ENCODE peak calls at places on chromosomes 13 and 19, in seven cellular contexts. One of them, this sample, is unnamed.

GRCh38 chr13:28710161-28710560 is 8.6 kb downstream of the SLC46A3 start:
- DNase-seq in endodermal cell: no peak
- DNase-seq in tibial nerve: no peak
- DNase-seq in Calu3: no peak
- DNase-seq in upper lobe of left lung: no peak
- DNase-seq in neural crest cell: no peak
- DNase-seq in fibroblast of mammary gland: no peak
- DNase-seq in this sample: no peak

GRCh38 chr13:37608750-37609339 is 10.3 kb upstream of the POSTN start:
- DNase-seq in fibroblast of mammary gland: peak; percentile 21
- DNase-seq in Calu3: no peak
- DNase-seq in endodermal cell: no peak
- DNase-seq in upper lobe of left lung: no peak
- DNase-seq in tibial nerve: no peak
- DNase-seq in neural crest cell: no peak
- DNase-seq in this sample: no peak

GRCh38 chr13:51501096-51501495 is 48.3 kb upstream of the INTS6 start:
- DNase-seq in endodermal cell: no peak
- DNase-seq in fibroblast of mammary gland: peak; percentile 52
- DNase-seq in Calu3: no peak
- DNase-seq in upper lobe of left lung: no peak
- DNase-seq in tibial nerve: no peak
- DNase-seq in neural crest cell: no peak
- DNase-seq in this sample: no peak

GRCh38 chr13:39506559-39507390 is 96.2 kb downstream of the LHFPL6 start:
- DNase-seq in endodermal cell: no peak
- DNase-seq in upper lobe of left lung: no peak
- DNase-seq in fibroblast of mammary gland: no peak
- DNase-seq in tibial nerve: no peak
- DNase-seq in Calu3: no peak
- DNase-seq in neural crest cell: no peak
- DNase-seq in this sample: peak; percentile 58

GRCh38 chr19:16185925-16186234 is 670 bp downstream of the FAM32A start:
- DNase-seq in fibroblast of mammary gland: no peak
- DNase-seq in neural crest cell: no peak
- DNase-seq in endodermal cell: no peak
- DNase-seq in upper lobe of left lung: no peak
- DNase-seq in tibial nerve: peak; percentile 29
- DNase-seq in Calu3: no peak
- DNase-seq in this sample: no peak

GRCh38 chr13:76707360-76707759 is 178.8 kb downstream of the KCTD12 start:
- DNase-seq in endodermal cell: no peak
- DNase-seq in tibial nerve: no peak
- DNase-seq in fibroblast of mammary gland: peak; percentile 72
- DNase-seq in neural crest cell: no peak
- DNase-seq in upper lobe of left lung: no peak
- DNase-seq in Calu3: no peak
- DNase-seq in this sample: peak; percentile 52

GRCh38 chr19:39405261-39405912 is 1.3 kb upstream of the ZFP36 start:
- DNase-seq in endodermal cell: no peak
- DNase-seq in Calu3: no peak
- DNase-seq in neural crest cell: no peak
- DNase-seq in fibroblast of mammary gland: no peak
- DNase-seq in tibial nerve: no peak
- DNase-seq in upper lobe of left lung: no peak
- DNase-seq in this sample: no peak

GRCh38 chr13:47726394-47726793 is 274.7 kb downstream of the SUCLA2 start:
- DNase-seq in neural crest cell: no peak
- DNase-seq in upper lobe of left lung: no peak
- DNase-seq in tibial nerve: no peak
- DNase-seq in Calu3: no peak
- DNase-seq in endodermal cell: no peak
- DNase-seq in fibroblast of mammary gland: no peak
- DNase-seq in this sample: no peak

GRCh38 chr13:30276178-30276577 is 31.2 kb downstream of the KATNAL1 start:
- DNase-seq in fibroblast of mammary gland: no peak
- DNase-seq in tibial nerve: no peak
- DNase-seq in neural crest cell: no peak
- DNase-seq in Calu3: no peak
- DNase-seq in endodermal cell: no peak
- DNase-seq in upper lobe of left lung: no peak
- DNase-seq in this sample: no peak

GRCh38 chr19:45418812-45419211 is 4.9 kb downstream of the ERCC1 start:
- DNase-seq in fibroblast of mammary gland: no peak
- DNase-seq in tibial nerve: no peak
- DNase-seq in Calu3: no peak
- DNase-seq in neural crest cell: no peak
- DNase-seq in endodermal cell: no peak
- DNase-seq in upper lobe of left lung: no peak
- DNase-seq in this sample: no peak

GRCh38 chr19:39413903-39414608 is 1.6 kb downstream of the PLEKHG2 start:
- DNase-seq in upper lobe of left lung: peak; percentile 31
- DNase-seq in fibroblast of mammary gland: peak; percentile 39
- DNase-seq in tibial nerve: no peak
- DNase-seq in endodermal cell: peak; percentile 80
- DNase-seq in Calu3: peak; percentile 60
- DNase-seq in neural crest cell: no peak
- DNase-seq in this sample: no peak

GRCh38 chr19:50002386-50002960 is 22.7 kb downstream of the VRK3 start:
- DNase-seq in endodermal cell: no peak
- DNase-seq in neural crest cell: no peak
- DNase-seq in upper lobe of left lung: no peak
- DNase-seq in tibial nerve: no peak
- DNase-seq in fibroblast of mammary gland: no peak
- DNase-seq in Calu3: no peak
- DNase-seq in this sample: no peak

GRCh38 chr13:97726664-97727235 is 226.7 kb upstream of the IPO5 start:
- DNase-seq in tibial nerve: no peak
- DNase-seq in fibroblast of mammary gland: peak; percentile 75
- DNase-seq in upper lobe of left lung: no peak
- DNase-seq in Calu3: no peak
- DNase-seq in endodermal cell: no peak
- DNase-seq in neural crest cell: no peak
- DNase-seq in this sample: no peak

GRCh38 chr13:113291997-113292862 is 4.8 kb upstream of the LAMP1 start:
- DNase-seq in fibroblast of mammary gland: peak; percentile 44
- DNase-seq in endodermal cell: peak; percentile 68
- DNase-seq in Calu3: no peak
- DNase-seq in tibial nerve: no peak
- DNase-seq in upper lobe of left lung: peak; percentile 38
- DNase-seq in neural crest cell: peak; percentile 23
- DNase-seq in this sample: peak; percentile 3

GRCh38 chr19:34128558-34129250 is 43.6 kb upstream of the LSM14A start:
- DNase-seq in endodermal cell: no peak
- DNase-seq in fibroblast of mammary gland: peak; percentile 19
- DNase-seq in tibial nerve: no peak
- DNase-seq in upper lobe of left lung: no peak
- DNase-seq in Calu3: no peak
- DNase-seq in neural crest cell: no peak
- DNase-seq in this sample: peak; percentile 62

GRCh38 chr19:45091031-45091918 is 1.7 kb upstream of the PPP1R37 start:
- DNase-seq in tibial nerve: peak; percentile 96
- DNase-seq in upper lobe of left lung: peak; percentile 99
- DNase-seq in endodermal cell: peak; percentile 100
- DNase-seq in fibroblast of mammary gland: peak; percentile 99
- DNase-seq in neural crest cell: peak; percentile 100
- DNase-seq in Calu3: peak; percentile 99
- DNase-seq in this sample: peak; percentile 99

DNA sequence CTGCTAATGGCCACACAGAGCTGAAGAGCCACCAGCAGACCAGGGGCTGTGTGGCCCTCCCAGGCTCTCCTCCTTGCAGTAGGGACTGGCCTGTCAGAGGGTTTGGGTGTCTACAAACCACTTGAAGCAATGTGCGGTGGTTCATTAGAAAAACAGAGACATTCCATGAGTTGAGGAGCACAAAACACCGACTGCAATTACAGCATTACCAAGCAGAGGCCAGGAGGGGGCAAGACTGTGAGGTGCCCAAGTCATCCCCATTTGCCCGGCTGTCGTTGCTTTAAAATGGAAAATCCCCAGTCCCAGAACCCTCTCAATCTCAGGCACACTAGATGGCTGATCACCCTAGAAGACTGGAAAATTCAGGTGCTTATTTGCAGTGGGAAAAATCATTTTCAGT is 15.0 kb downstream of the TMTC4 start:
- DNase-seq in upper lobe of left lung: no peak
- DNase-seq in Calu3: no peak
- DNase-seq in neural crest cell: no peak
- DNase-seq in tibial nerve: no peak
- DNase-seq in fibroblast of mammary gland: no peak
- DNase-seq in endodermal cell: no peak
- DNase-seq in this sample: no peak
- TF ChIP-seq CTCF in upper lobe of left lung: no peak
- TF ChIP-seq CTCF in Calu3: no peak
- TF ChIP-seq CTCF in neural crest cell: no peak
- TF ChIP-seq CTCF in tibial nerve: no peak
- TF ChIP-seq CTCF in fibroblast of mammary gland: no peak
- TF ChIP-seq CTCF in endodermal cell: peak; percentile 48
- TF ChIP-seq CTCF in this sample: no peak

DNA sequence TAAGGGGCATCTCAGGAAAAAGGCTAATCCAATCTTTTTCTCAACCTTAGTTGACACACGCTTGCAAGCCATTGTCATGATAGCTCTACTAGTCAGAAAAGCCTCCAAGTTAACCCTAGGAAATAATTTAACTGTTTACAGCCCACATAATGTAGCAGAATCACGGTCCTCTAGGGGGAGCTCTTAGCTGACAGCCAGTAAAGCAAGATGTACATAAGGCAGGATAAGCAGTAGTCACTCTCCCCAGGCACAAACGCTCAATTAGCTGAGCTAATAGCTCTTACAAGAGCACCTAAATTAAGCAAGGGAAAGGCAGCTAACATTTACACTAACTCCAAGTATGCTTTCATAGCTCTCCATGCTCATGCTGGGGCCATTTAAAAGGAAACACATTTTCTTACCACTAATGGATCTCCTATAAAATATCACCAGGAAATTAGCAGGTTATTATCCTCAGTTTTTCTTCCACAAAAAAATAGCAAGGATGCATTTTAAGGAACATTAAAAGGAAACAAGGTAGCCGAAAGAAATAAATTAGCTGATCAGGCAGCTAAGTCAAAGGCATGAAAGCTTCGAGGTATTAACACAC is 33.7 kb upstream of the ZSCAN5A start:
- DNase-seq in upper lobe of left lung: no peak
- DNase-seq in fibroblast of mammary gland: peak; percentile 15
- DNase-seq in neural crest cell: no peak
- DNase-seq in endodermal cell: peak; percentile 54
- DNase-seq in tibial nerve: no peak
- DNase-seq in Calu3: peak; percentile 30
- DNase-seq in this sample: no peak
- TF ChIP-seq CTCF in upper lobe of left lung: no peak
- TF ChIP-seq CTCF in fibroblast of mammary gland: peak; percentile 39
- TF ChIP-seq CTCF in neural crest cell: peak; percentile 42
- TF ChIP-seq CTCF in endodermal cell: peak; percentile 68
- TF ChIP-seq CTCF in tibial nerve: no peak
- TF ChIP-seq CTCF in Calu3: no peak
- TF ChIP-seq CTCF in this sample: peak; percentile 68

GRCh38 chr19:2739602-2740313 is at the start of gene SLC39A3:
- DNase-seq in tibial nerve: peak; percentile 99
- DNase-seq in Calu3: peak; percentile 96
- DNase-seq in neural crest cell: peak; percentile 100
- DNase-seq in fibroblast of mammary gland: peak; percentile 98
- DNase-seq in upper lobe of left lung: peak; percentile 97
- DNase-seq in endodermal cell: peak; percentile 100
- DNase-seq in this sample: peak; percentile 100
- TF ChIP-seq CTCF in tibial nerve: peak; percentile 6
- TF ChIP-seq CTCF in Calu3: no peak
- TF ChIP-seq CTCF in neural crest cell: peak; percentile 15
- TF ChIP-seq CTCF in fibroblast of mammary gland: no peak
- TF ChIP-seq CTCF in upper lobe of left lung: peak; percentile 31
- TF ChIP-seq CTCF in endodermal cell: peak; percentile 22
- TF ChIP-seq CTCF in this sample: peak; percentile 46

GRCh38 chr13:101654916-101655315 is 202.4 kb downstream of the ITGBL1 start:
- DNase-seq in tibial nerve: no peak
- DNase-seq in fibroblast of mammary gland: peak; percentile 71
- DNase-seq in upper lobe of left lung: no peak
- DNase-seq in endodermal cell: no peak
- DNase-seq in Calu3: no peak
- DNase-seq in neural crest cell: no peak
- DNase-seq in this sample: no peak
- TF ChIP-seq CTCF in tibial nerve: no peak
- TF ChIP-seq CTCF in fibroblast of mammary gland: no peak
- TF ChIP-seq CTCF in upper lobe of left lung: no peak
- TF ChIP-seq CTCF in endodermal cell: no peak
- TF ChIP-seq CTCF in Calu3: no peak
- TF ChIP-seq CTCF in neural crest cell: no peak
- TF ChIP-seq CTCF in this sample: no peak

DNA sequence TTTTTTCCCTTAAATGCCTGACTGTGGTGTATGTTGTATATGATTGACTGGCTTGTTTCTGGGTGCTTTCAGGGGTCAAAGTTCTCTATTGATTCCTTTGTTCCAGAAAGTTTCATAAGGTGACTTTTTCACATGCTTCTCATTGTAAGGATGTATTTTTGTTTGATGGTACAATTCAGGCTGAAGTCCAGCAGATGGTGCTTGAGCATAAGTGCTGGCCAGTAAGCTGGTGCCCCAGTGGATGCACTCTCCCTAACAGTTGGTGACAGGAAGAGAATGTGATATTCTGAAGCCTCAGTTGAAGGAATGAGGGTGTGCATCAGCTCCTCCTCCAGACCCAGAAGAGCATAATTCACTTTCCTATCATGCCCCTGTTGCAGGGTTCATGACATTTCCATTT is 1941.6 kb upstream of the PRR20A start:
- DNase-seq in Calu3: no peak
- DNase-seq in fibroblast of mammary gland: no peak
- DNase-seq in neural crest cell: no peak
- DNase-seq in endodermal cell: peak; percentile 47
- DNase-seq in upper lobe of left lung: no peak
- DNase-seq in tibial nerve: no peak
- DNase-seq in this sample: no peak
- TF ChIP-seq CTCF in Calu3: no peak
- TF ChIP-seq CTCF in fibroblast of mammary gland: no peak
- TF ChIP-seq CTCF in neural crest cell: peak; percentile 56
- TF ChIP-seq CTCF in endodermal cell: peak; percentile 69
- TF ChIP-seq CTCF in upper lobe of left lung: no peak
- TF ChIP-seq CTCF in tibial nerve: no peak
- TF ChIP-seq CTCF in this sample: no peak

This sample was measured in HFFc6.